ENCODE peak calls at places on chromosomes 3 and 15, in nine cellular contexts. A is AG09309, R is transverse colon, B is mucosa of descending colon, P is bronchial epithelial cell, U is mammary epithelial cell, W is keratinocyte, K is AG04450, S is heart left ventricle. Y is an unnamed sample.

GRCh38 chr3:129000742-129001100 is 383 bp upstream of the EFCC1 start:
- DNase-seq in A (no peak), R (no peak), B (no peak), P (no peak), U (no peak), W (no peak), K (no peak), S (no peak), Y (no peak)

GRCh38 chr15:43932907-43933306 is 106.1 kb downstream of the WDR76 start:
- DNase-seq in A (no peak), R (no peak), B (no peak), P (no peak), U (no peak), W (no peak), K (no peak), S (no peak), Y (no peak)

GRCh38 chr3:183275418-183275817 is 22.4 kb downstream of the B3GNT5 start:
- DNase-seq in A (no peak), R (no peak), B (no peak), P (peak; percentile 76), U (peak; percentile 64), W (no peak), K (no peak), S (no peak), Y (no peak)

GRCh38 chr3:84946240-84946639 is 12.5 kb upstream of the CADM2 start:
- DNase-seq in A (no peak), R (no peak), B (no peak), P (peak; percentile 10), U (no peak), W (no peak), K (no peak), S (no peak), Y (no peak)

GRCh38 chr3:129004639-129005295 is 3.7 kb downstream of the EFCC1 start:
- DNase-seq in A (no peak), R (no peak), B (no peak), P (no peak), U (no peak), W (no peak), K (no peak), S (no peak), Y (no peak)

GRCh38 chr3:194731496-194732073 is 45.9 kb downstream of the FAM43A start:
- DNase-seq in A (no peak), R (no peak), B (no peak), P (no peak), U (no peak), W (no peak), K (no peak), S (no peak), Y (no peak)

GRCh38 chr15:100216177-100216576 is 125.6 kb downstream of the ADAMTS17 start:
- DNase-seq in A (no peak), R (no peak), B (no peak), P (no peak), U (no peak), W (no peak), K (no peak), S (peak; percentile 34), Y (no peak)

GRCh38 chr3:107987036-107987557 is 103.7 kb downstream of the CD47 start:
- DNase-seq in A (peak; percentile 92), R (peak; percentile 77), B (no peak), P (peak; percentile 98), U (peak; percentile 98), W (peak; percentile 73), K (peak; percentile 91), S (no peak), Y (peak; percentile 85)

GRCh38 chr15:71532994-71533393 is 277.4 kb upstream of the NR2E3 start:
- DNase-seq in A (no peak), R (no peak), B (no peak), P (peak; percentile 55), U (peak; percentile 63), W (peak; percentile 40), K (no peak), S (no peak), Y (no peak)

GRCh38 chr3:129626744-129627349 is 20.4 kb upstream of the PLXND1 start:
- DNase-seq in A (no peak), R (peak; percentile 96), B (peak; percentile 97), P (peak; percentile 55), U (peak; percentile 69), W (no peak), K (no peak), S (peak; percentile 98), Y (peak; percentile 49)

GRCh38 chr3:196636369-196637349 is 2.8 kb upstream of the NRROS start:
- DNase-seq in A (no peak), R (no peak), B (no peak), P (no peak), U (no peak), W (no peak), K (no peak), S (no peak), Y (no peak)

GRCh38 chr3:190192807-190193206 is 72.1 kb upstream of the P3H2 start:
- DNase-seq in A (no peak), R (no peak), B (no peak), P (no peak), U (no peak), W (no peak), K (no peak), S (no peak), Y (no peak)

GRCh38 chr15:96347181-96348111 is 16.9 kb downstream of the NR2F2 start:
- DNase-seq in A (no peak), R (no peak), B (no peak), P (no peak), U (no peak), W (no peak), K (no peak), S (peak; percentile 68), Y (no peak)

GRCh38 chr3:97948351-97949109 is 23.7 kb downstream of the RIOX2 start:
- DNase-seq in A (no peak), R (no peak), B (no peak), P (no peak), U (no peak), W (no peak), K (no peak), S (no peak), Y (no peak)

GRCh38 chr3:165196577-165197561 is 685 bp upstream of the SLITRK3 start:
- DNase-seq in A (no peak), R (no peak), B (peak; percentile 38), P (no peak), U (no peak), W (no peak), K (no peak), S (no peak), Y (no peak)

GRCh38 chr3:139954146-139954545 is 19.2 kb downstream of the CLSTN2 start:
- DNase-seq in A (no peak), R (no peak), B (no peak), P (no peak), U (no peak), W (no peak), K (no peak), S (no peak), Y (no peak)

GRCh38 chr15:89051875-89052274 is 36.4 kb upstream of the ABHD2 start:
- DNase-seq in A (peak; percentile 87), R (no peak), B (no peak), P (no peak), U (no peak), W (no peak), K (peak; percentile 77), S (no peak), Y (no peak)

GRCh38 chr3:69869021-69869420 is 129.8 kb downstream of the MITF start:
- DNase-seq in A (no peak), R (no peak), B (no peak), P (no peak), U (no peak), W (no peak), K (no peak), S (no peak), Y (no peak)

GRCh38 chr15:90230071-90230494 is 3.7 kb downstream of the CIB1 start:
- DNase-seq in A (no peak), R (peak; percentile 67), B (peak; percentile 78), P (no peak), U (no peak), W (no peak), K (no peak), S (no peak), Y (no peak)

GRCh38 chr15:90228960-90229359 is 4.8 kb downstream of the CIB1 start:
- DNase-seq in A (no peak), R (no peak), B (no peak), P (no peak), U (no peak), W (no peak), K (no peak), S (no peak), Y (no peak)

GRCh38 chr15:90231028-90232017 is 2.4 kb downstream of the CIB1 start:
- DNase-seq in A (no peak), R (peak; percentile 54), B (peak; percentile 81), P (peak; percentile 26), U (no peak), W (no peak), K (no peak), S (no peak), Y (no peak)

GRCh38 chr15:90232196-90232595 is 1.5 kb downstream of the CIB1 start:
- DNase-seq in A (no peak), R (no peak), B (peak; percentile 61), P (peak; percentile 55), U (peak; percentile 40), W (no peak), K (no peak), S (no peak), Y (no peak)

GRCh38 chr15:90230610-90231009 is 3.1 kb downstream of the CIB1 start:
- DNase-seq in A (no peak), R (no peak), B (no peak), P (no peak), U (no peak), W (no peak), K (no peak), S (no peak), Y (no peak)
- H3K4me3 ChIP-seq in A (no peak overlapping the region), R (peak overlapping the region; percentile 67), B (no peak overlapping the region), P (no peak overlapping the region), U (no peak overlapping the region), W (no peak overlapping the region), K (no peak overlapping the region), S (no peak overlapping the region), Y (no peak overlapping the region)

DNA sequence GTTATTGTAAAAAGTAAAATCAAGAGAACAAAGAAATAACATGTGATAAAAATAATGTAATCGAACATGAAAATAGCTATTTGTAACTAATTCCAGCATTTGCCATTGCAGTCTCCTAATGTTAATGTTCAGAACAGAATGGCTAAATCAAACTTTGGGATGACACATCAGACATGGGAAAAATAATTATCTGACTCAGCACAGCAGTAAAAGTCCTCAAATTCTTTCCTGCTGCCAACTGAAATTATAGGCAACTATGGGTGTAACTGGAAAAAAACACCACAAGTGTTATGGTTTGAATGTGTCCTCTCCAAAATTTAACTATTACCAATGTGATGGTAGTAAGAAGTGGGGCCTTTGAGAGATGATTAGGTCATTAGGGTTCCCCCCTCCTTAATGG is 446.7 kb downstream of the C3orf38 start:
- DNase-seq in A (no peak), R (no peak), B (no peak), P (no peak), U (no peak), W (no peak), K (no peak), S (no peak), Y (no peak)
- TF ChIP-seq CTCF in A (no peak), R (no peak), B (no peak), P (no peak), U (no peak), W (no peak), K (no peak), S (no peak), Y (no peak)

GRCh38 chr3:126267976-126268615 is 87.7 kb upstream of the ALDH1L1 start:
- DNase-seq in A (no peak), R (no peak), B (no peak), P (no peak), U (no peak), W (no peak), K (no peak), S (peak; percentile 51), Y (no peak)
- H3K4me3 ChIP-seq in A (peak overlapping the region; percentile 36), R (peak overlapping the region; percentile 38), B (no peak overlapping the region), P (no peak overlapping the region), U (no peak overlapping the region), W (no peak overlapping the region), K (peak overlapping the region; percentile 48), S (peak overlapping the region; percentile 39), Y (peak overlapping the region; percentile 32)

GRCh38 chr15:52228928-52229327 is 37.7 kb upstream of the GNB5 start:
- DNase-seq in A (no peak), R (peak; percentile 82), B (peak; percentile 86), P (peak; percentile 86), U (peak; percentile 91), W (peak; percentile 50), K (no peak), S (no peak), Y (no peak)
- TF ChIP-seq CTCF in A (no peak), R (no peak), B (no peak), P (peak; percentile 5), U (no peak), W (no peak), K (no peak), S (no peak), Y (no peak)